ENCODE peak calls at places on chromosomes 7 and 10, in ten cellular contexts. F is HL-60, D is LNCaP clone FGC, P is left ventricle myocardium inferior, B is A549, V is fibroblast of the aortic adventitia, U is AG04449, X is cardiac fibroblast, K is epithelial cell of proximal tubule, N is lung. L is an unnamed sample.

GRCh38 chr10:133608855-133609254 is 17.7 kb downstream of the FRG2B start:
- DNase-seq in F (peak), D (peak), P (no peak), B (peak), V (no peak), U (no peak), X (peak), K (no peak), N (no peak), L (peak)

GRCh38 chr7:23254051-23254681 is 7.6 kb downstream of the GPNMB start:
- DNase-seq in F (no peak), D (no peak), P (no peak), B (no peak), V (no peak), U (no peak), X (peak), K (no peak), N (no peak), L (no peak)

GRCh38 chr7:43584200-43584586 is 1.3 kb downstream of the STK17A start:
- DNase-seq in F (peak), D (no peak), P (no peak), B (no peak), V (peak), U (no peak), X (peak), K (peak), N (peak), L (peak)

GRCh38 chr7:51467384-51468017 is 150.9 kb upstream of the COBL start:
- DNase-seq in F (no peak), D (no peak), P (no peak), B (no peak), V (no peak), U (no peak), X (no peak), K (no peak), N (no peak), L (no peak)

GRCh38 chr7:99824091-99824490 is 3.7 kb upstream of the CYP3A43 start:
- DNase-seq in F (no peak), D (no peak), P (no peak), B (no peak), V (no peak), U (no peak), X (no peak), K (no peak), N (no peak), L (no peak)

GRCh38 chr7:151309306-151309705 is 32.3 kb upstream of the NUB1 start:
- DNase-seq in F (no peak), D (no peak), P (no peak), B (no peak), V (peak), U (no peak), X (peak), K (no peak), N (no peak), L (peak)

GRCh38 chr7:104664648-104665047 is 336.2 kb downstream of the LHFPL3 start:
- DNase-seq in F (no peak), D (no peak), P (no peak), B (no peak), V (no peak), U (no peak), X (no peak), K (no peak), N (no peak), L (no peak)

GRCh38 chr10:132523561-132524442 is 13.8 kb upstream of the INPP5A start:
- DNase-seq in F (no peak), D (no peak), P (peak), B (no peak), V (no peak), U (no peak), X (no peak), K (no peak), N (no peak), L (no peak)

GRCh38 chr10:88114368-88114767 is 250.9 kb downstream of the PTEN start:
- DNase-seq in F (peak), D (no peak), P (peak), B (peak), V (no peak), U (no peak), X (peak), K (no peak), N (peak), L (no peak)

GRCh38 chr7:1359051-1359400 is 100.2 kb downstream of the MICALL2 start:
- DNase-seq in F (no peak), D (no peak), P (no peak), B (no peak), V (no peak), U (no peak), X (no peak), K (no peak), N (no peak), L (no peak)

GRCh38 chr10:47176206-47176902 is 123.6 kb upstream of the GDF10 start:
- DNase-seq in F (no peak), D (no peak), P (no peak), B (no peak), V (no peak), U (no peak), X (no peak), K (no peak), N (no peak), L (no peak)

GRCh38 chr7:84821671-84822534 is 365.0 kb downstream of the SEMA3D start:
- DNase-seq in F (no peak), D (no peak), P (no peak), B (no peak), V (no peak), U (no peak), X (no peak), K (no peak), N (no peak), L (no peak)

GRCh38 chr10:86659161-86659691 is 4.9 kb downstream of the OPN4 start:
- DNase-seq in F (no peak), D (no peak), P (no peak), B (no peak), V (no peak), U (no peak), X (no peak), K (no peak), N (no peak), L (no peak)

GRCh38 chr7:73971701-73972341 is 56.2 kb upstream of the ELN start:
- DNase-seq in F (no peak), D (no peak), P (no peak), B (no peak), V (no peak), U (no peak), X (no peak), K (no peak), N (peak), L (no peak)

GRCh38 chr7:119545118-119545517 is 727.9 kb upstream of the KCND2 start:
- DNase-seq in F (no peak), D (peak), P (no peak), B (no peak), V (peak), U (no peak), X (peak), K (peak), N (no peak), L (no peak)

GRCh38 chr10:30502266-30503058 is 68.5 kb downstream of the MAP3K8 start:
- DNase-seq in F (peak), D (no peak), P (no peak), B (no peak), V (peak), U (no peak), X (no peak), K (no peak), N (no peak), L (no peak)

GRCh38 chr10:111646021-111646420 is 537.5 kb downstream of the GPAM start:
- DNase-seq in F (no peak), D (no peak), P (no peak), B (no peak), V (peak), U (no peak), X (peak), K (no peak), N (no peak), L (no peak)

GRCh38 chr10:124705817-124706461 is 38.2 kb downstream of the FAM53B start:
- DNase-seq in F (peak), D (no peak), P (no peak), B (no peak), V (peak), U (no peak), X (no peak), K (no peak), N (no peak), L (no peak)

GRCh38 chr7:26815452-26815851 is 48.9 kb downstream of the SKAP2 start:
- DNase-seq in F (no peak), D (no peak), P (no peak), B (no peak), V (no peak), U (no peak), X (no peak), K (no peak), N (no peak), L (no peak)

GRCh38 chr10:2882628-2883027 is 184.7 kb upstream of the PFKP start:
- DNase-seq in F (no peak), D (no peak), P (no peak), B (no peak), V (no peak), U (no peak), X (no peak), K (no peak), N (no peak), L (no peak)

GRCh38 chr10:22420787-22421517 is 75.7 kb downstream of the SPAG6 start:
- DNase-seq in F (no peak), D (no peak), P (no peak), B (no peak), V (peak), U (no peak), X (peak), K (no peak), N (no peak), L (no peak)

GRCh38 chr10:51186358-51186757 is 112.1 kb downstream of the PRKG1 start:
- DNase-seq in F (no peak), D (no peak), P (no peak), B (no peak), V (peak), U (no peak), X (no peak), K (no peak), N (no peak), L (no peak)

GRCh38 chr7:116329845-116330503 is 119.6 kb downstream of the TES start:
- DNase-seq in F (no peak), D (no peak), P (no peak), B (no peak), V (peak), U (no peak), X (no peak), K (no peak), N (no peak), L (no peak)

GRCh38 chr10:127216786-127217185 is 20.4 kb upstream of the INSYN2A start:
- DNase-seq in F (no peak), D (no peak), P (no peak), B (no peak), V (no peak), U (no peak), X (peak), K (no peak), N (no peak), L (no peak)

GRCh38 chr10:17633353-17633752 is 10.6 kb upstream of the STAM start:
- DNase-seq in F (no peak), D (no peak), P (no peak), B (no peak), V (no peak), U (no peak), X (no peak), K (no peak), N (no peak), L (no peak)

GRCh38 chr7:151626422-151627115 is 106.9 kb upstream of the RHEB start:
- DNase-seq in F (peak), D (peak), P (no peak), B (peak), V (no peak), U (no peak), X (peak), K (no peak), N (peak), L (no peak)

GRCh38 chr7:17302575-17303142 is 4.2 kb downstream of the AHR start:
- DNase-seq in F (no peak), D (no peak), P (no peak), B (no peak), V (peak), U (no peak), X (peak), K (no peak), N (no peak), L (no peak)
- TF ChIP-seq CTCF in F (no peak), D (peak), P (peak), B (peak), V (no peak), U (no peak), X (no peak), K (peak), N (no peak), L (peak)

GRCh38 chr7:112121290-112121689 is 84.9 kb downstream of the DOCK4 start:
- DNase-seq in F (no peak), D (no peak), P (no peak), B (no peak), V (no peak), U (no peak), X (no peak), K (no peak), N (no peak), L (no peak)
- H3K4me3 ChIP-seq in F (no peak), D (no peak), P (no peak), B (no peak), V (no peak), U (no peak), X (no peak), K (no peak), N (no peak), L (no peak)

DNA sequence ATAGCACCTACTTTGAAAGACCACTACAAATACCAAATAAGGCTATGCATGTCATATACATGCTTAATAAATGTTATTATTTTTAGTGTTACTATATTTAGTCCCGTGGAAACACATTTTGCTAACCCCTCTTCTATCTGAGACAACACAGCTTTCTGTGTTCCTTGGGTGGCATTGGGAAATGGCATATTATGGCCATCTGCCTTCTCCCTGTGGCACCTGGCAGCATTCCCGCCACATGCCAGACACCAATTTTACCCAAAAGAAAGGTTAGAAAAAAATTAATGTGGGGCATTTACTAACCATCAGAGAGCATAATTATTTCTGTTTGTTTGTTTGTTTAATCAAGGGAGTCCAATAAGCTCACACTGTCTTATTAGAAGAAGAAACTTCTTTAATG is 168.6 kb upstream of the ETV1 start:
- DNase-seq in F (no peak), D (no peak), P (no peak), B (no peak), V (no peak), U (no peak), X (no peak), K (no peak), N (no peak), L (no peak)
- TF ChIP-seq CTCF in F (no peak), D (no peak), P (no peak), B (no peak), V (no peak), U (no peak), X (no peak), K (no peak), N (no peak), L (no peak)

GRCh38 chr10:61900829-61901783 is at the start of gene ARID5B:
- DNase-seq in F (peak), D (peak), P (no peak), B (peak), V (peak), U (no peak), X (peak), K (no peak), N (peak), L (no peak)

GRCh38 chr10:61899045-61899444 is 2.5 kb upstream of the ARID5B start:
- DNase-seq in F (no peak), D (no peak), P (no peak), B (no peak), V (peak), U (no peak), X (peak), K (no peak), N (no peak), L (no peak)

GRCh38 chr10:61899997-61900828 is 1.3 kb upstream of the ARID5B start:
- DNase-seq in F (peak), D (no peak), P (peak), B (peak), V (peak), U (no peak), X (peak), K (peak), N (peak), L (peak)

GRCh38 chr10:61898435-61898778 is 3.1 kb upstream of the ARID5B start:
- DNase-seq in F (no peak), D (no peak), P (no peak), B (no peak), V (no peak), U (no peak), X (no peak), K (no peak), N (no peak), L (no peak)

DNA sequence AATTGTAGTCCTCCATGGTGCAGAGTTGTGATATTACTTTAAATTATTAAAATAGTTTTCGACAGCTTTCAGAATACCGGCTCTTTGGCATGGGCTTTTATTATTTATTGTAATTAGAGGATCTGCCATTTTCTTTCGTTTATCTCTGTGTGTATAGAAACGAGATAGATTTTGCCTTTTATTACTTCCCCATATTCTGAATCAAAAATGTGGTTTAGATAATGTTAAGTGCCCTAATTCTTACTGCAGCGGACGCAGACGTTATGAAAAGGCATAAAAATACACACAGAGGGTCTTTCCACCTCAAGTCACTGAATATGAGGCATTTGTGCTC is 1.9 kb upstream of the ARID5B start:
- DNase-seq in F (no peak), D (no peak), P (no peak), B (no peak), V (no peak), U (no peak), X (no peak), K (no peak), N (no peak), L (no peak)
- H3K4me3 ChIP-seq in F (peak), D (peak), P (peak), B (peak), V (peak), U (peak), X (peak), K (peak), N (no peak), L (peak)

GRCh38 chr7:29326872-29327271 is 132.3 kb downstream of the CHN2 start:
- DNase-seq in F (no peak), D (no peak), P (no peak), B (no peak), V (no peak), U (no peak), X (no peak), K (no peak), N (no peak), L (no peak)
- TF ChIP-seq CTCF in F (no peak), D (no peak), P (no peak), B (no peak), V (no peak), U (no peak), X (no peak), K (no peak), N (no peak), L (no peak)

GRCh38 chr7:56110611-56111010 is 4.3 kb upstream of the CHCHD2 start:
- DNase-seq in F (no peak), D (no peak), P (no peak), B (no peak), V (no peak), U (no peak), X (no peak), K (no peak), N (no peak), L (no peak)

GRCh38 chr7:56107954-56108258 is 1.6 kb upstream of the CHCHD2 start:
- DNase-seq in F (no peak), D (no peak), P (no peak), B (no peak), V (no peak), U (no peak), X (no peak), K (no peak), N (no peak), L (no peak)

GRCh38 chr7:56105508-56105907 is 768 bp downstream of the CHCHD2 start:
- DNase-seq in F (peak), D (peak), P (no peak), B (no peak), V (peak), U (peak), X (peak), K (peak), N (no peak), L (peak)

GRCh38 chr7:56106108-56107073 is at the start of gene CHCHD2:
- DNase-seq in F (peak), D (peak), P (peak), B (peak), V (peak), U (peak), X (peak), K (peak), N (peak), L (peak)
- H3K4me3 ChIP-seq in F (peak), D (peak), P (peak), B (peak), V (peak), U (peak), X (peak), K (peak), N (peak), L (peak)

DNA sequence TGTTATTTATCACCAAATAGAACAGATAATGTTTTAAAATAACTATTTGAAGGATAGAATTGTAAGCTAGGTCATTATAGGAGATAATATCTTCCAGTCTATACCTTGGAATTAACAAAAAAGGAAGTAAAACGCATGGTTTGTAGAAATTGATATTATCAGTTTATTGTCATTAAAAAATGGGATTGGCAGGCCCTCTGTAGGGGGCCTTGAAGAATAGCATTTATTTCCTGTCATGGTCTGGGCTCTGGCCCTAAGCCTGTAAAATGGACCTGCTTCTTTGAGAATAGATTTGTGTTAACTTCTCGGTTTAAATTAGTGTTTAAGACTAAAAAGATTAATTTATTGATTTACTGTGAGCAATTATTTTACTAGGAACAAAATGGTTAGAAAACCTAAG is 197.6 kb upstream of the FOXP2 start:
- DNase-seq in F (no peak), D (no peak), P (no peak), B (no peak), V (no peak), U (no peak), X (no peak), K (no peak), N (no peak), L (no peak)
- TF ChIP-seq CTCF in F (no peak), D (peak), P (no peak), B (no peak), V (no peak), U (no peak), X (no peak), K (peak), N (no peak), L (peak)